ENCODE peak calls at places on chromosomes 1 and 21, in ten cellular contexts. One of them, this sample, is unnamed. For H3K4me1, the result is how much of the 10 kb centered on the place peaks cover.

GRCh38 chr1:26389604-26390247 is 17.2 kb upstream of the ZNF683 start:
- DNase-seq in psoas muscle: no peak
- DNase-seq in endodermal cell: no peak
- DNase-seq in naive thymus-derived CD4-positive, alpha-beta T cell: no peak
- DNase-seq in tibial nerve: no peak
- DNase-seq in lung: no peak
- DNase-seq in osteoblast: peak
- DNase-seq in pancreas: no peak
- DNase-seq in HAP-1: no peak
- DNase-seq in SK-N-SH: no peak
- DNase-seq in this sample: no peak

GRCh38 chr1:158248122-158248521 is 6.1 kb upstream of the CD1A start:
- DNase-seq in psoas muscle: no peak
- DNase-seq in endodermal cell: no peak
- DNase-seq in naive thymus-derived CD4-positive, alpha-beta T cell: peak
- DNase-seq in tibial nerve: peak
- DNase-seq in lung: no peak
- DNase-seq in osteoblast: no peak
- DNase-seq in pancreas: no peak
- DNase-seq in HAP-1: no peak
- DNase-seq in SK-N-SH: no peak
- DNase-seq in this sample: no peak

GRCh38 chr1:163410073-163410522 is 88.3 kb downstream of the NUF2 start:
- DNase-seq in psoas muscle: no peak
- DNase-seq in endodermal cell: peak
- DNase-seq in naive thymus-derived CD4-positive, alpha-beta T cell: no peak
- DNase-seq in tibial nerve: peak
- DNase-seq in lung: no peak
- DNase-seq in osteoblast: peak
- DNase-seq in pancreas: no peak
- DNase-seq in HAP-1: peak
- DNase-seq in SK-N-SH: peak
- DNase-seq in this sample: peak

GRCh38 chr1:168835153-168835648 is 106.2 kb upstream of the DPT start:
- DNase-seq in psoas muscle: no peak
- DNase-seq in endodermal cell: no peak
- DNase-seq in naive thymus-derived CD4-positive, alpha-beta T cell: no peak
- DNase-seq in tibial nerve: no peak
- DNase-seq in lung: no peak
- DNase-seq in osteoblast: no peak
- DNase-seq in pancreas: no peak
- DNase-seq in HAP-1: no peak
- DNase-seq in SK-N-SH: no peak
- DNase-seq in this sample: no peak

GRCh38 chr21:30582850-30583249 is 7.3 kb downstream of the KRTAP22-2 start:
- DNase-seq in psoas muscle: no peak
- DNase-seq in endodermal cell: no peak
- DNase-seq in naive thymus-derived CD4-positive, alpha-beta T cell: no peak
- DNase-seq in tibial nerve: no peak
- DNase-seq in lung: no peak
- DNase-seq in osteoblast: no peak
- DNase-seq in pancreas: no peak
- DNase-seq in HAP-1: no peak
- DNase-seq in SK-N-SH: no peak
- DNase-seq in this sample: no peak

GRCh38 chr1:10168912-10169514 is 41.4 kb upstream of the KIF1B start:
- DNase-seq in psoas muscle: no peak
- DNase-seq in endodermal cell: no peak
- DNase-seq in naive thymus-derived CD4-positive, alpha-beta T cell: no peak
- DNase-seq in tibial nerve: no peak
- DNase-seq in lung: no peak
- DNase-seq in osteoblast: no peak
- DNase-seq in pancreas: no peak
- DNase-seq in HAP-1: no peak
- DNase-seq in SK-N-SH: no peak
- DNase-seq in this sample: no peak

GRCh38 chr1:232045134-232045533 is 418.5 kb downstream of the DISC1 start:
- DNase-seq in psoas muscle: no peak
- DNase-seq in endodermal cell: no peak
- DNase-seq in naive thymus-derived CD4-positive, alpha-beta T cell: no peak
- DNase-seq in tibial nerve: no peak
- DNase-seq in lung: no peak
- DNase-seq in osteoblast: no peak
- DNase-seq in pancreas: no peak
- DNase-seq in HAP-1: no peak
- DNase-seq in SK-N-SH: no peak
- DNase-seq in this sample: no peak

GRCh38 chr1:202852163-202852904 is 36.6 kb downstream of the RABIF start:
- DNase-seq in psoas muscle: no peak
- DNase-seq in endodermal cell: peak
- DNase-seq in naive thymus-derived CD4-positive, alpha-beta T cell: no peak
- DNase-seq in tibial nerve: no peak
- DNase-seq in lung: no peak
- DNase-seq in osteoblast: peak
- DNase-seq in pancreas: peak
- DNase-seq in HAP-1: peak
- DNase-seq in SK-N-SH: peak
- DNase-seq in this sample: peak

GRCh38 chr1:198933506-198933905 is 294.7 kb downstream of the PTPRC start:
- DNase-seq in psoas muscle: no peak
- DNase-seq in endodermal cell: no peak
- DNase-seq in naive thymus-derived CD4-positive, alpha-beta T cell: no peak
- DNase-seq in tibial nerve: no peak
- DNase-seq in lung: no peak
- DNase-seq in osteoblast: no peak
- DNase-seq in pancreas: no peak
- DNase-seq in HAP-1: no peak
- DNase-seq in SK-N-SH: no peak
- DNase-seq in this sample: no peak

GRCh38 chr1:194787001-194787400 is 1600.6 kb upstream of the B3GALT2 start:
- DNase-seq in psoas muscle: no peak
- DNase-seq in endodermal cell: no peak
- DNase-seq in naive thymus-derived CD4-positive, alpha-beta T cell: no peak
- DNase-seq in tibial nerve: no peak
- DNase-seq in lung: no peak
- DNase-seq in osteoblast: no peak
- DNase-seq in pancreas: no peak
- DNase-seq in HAP-1: no peak
- DNase-seq in SK-N-SH: no peak
- DNase-seq in this sample: no peak

GRCh38 chr1:58741689-58742553 is 41.9 kb downstream of the JUN start:
- DNase-seq in psoas muscle: no peak
- DNase-seq in endodermal cell: no peak
- DNase-seq in naive thymus-derived CD4-positive, alpha-beta T cell: no peak
- DNase-seq in tibial nerve: no peak
- DNase-seq in lung: no peak
- DNase-seq in osteoblast: no peak
- DNase-seq in pancreas: no peak
- DNase-seq in HAP-1: no peak
- DNase-seq in SK-N-SH: no peak
- DNase-seq in this sample: no peak

GRCh38 chr21:21682172-21682571 is 684.0 kb downstream of the NCAM2 start:
- DNase-seq in psoas muscle: no peak
- DNase-seq in endodermal cell: no peak
- DNase-seq in naive thymus-derived CD4-positive, alpha-beta T cell: no peak
- DNase-seq in tibial nerve: no peak
- DNase-seq in lung: no peak
- DNase-seq in osteoblast: no peak
- DNase-seq in pancreas: no peak
- DNase-seq in HAP-1: no peak
- DNase-seq in SK-N-SH: no peak
- DNase-seq in this sample: no peak

GRCh38 chr1:247824023-247824422 is at the start of gene OR14A16:
- DNase-seq in psoas muscle: no peak
- DNase-seq in endodermal cell: no peak
- DNase-seq in naive thymus-derived CD4-positive, alpha-beta T cell: no peak
- DNase-seq in tibial nerve: no peak
- DNase-seq in lung: no peak
- DNase-seq in osteoblast: no peak
- DNase-seq in pancreas: no peak
- DNase-seq in HAP-1: no peak
- DNase-seq in SK-N-SH: no peak
- DNase-seq in this sample: no peak

GRCh38 chr1:17119076-17119743 is at the start of gene PADI2:
- DNase-seq in psoas muscle: peak
- DNase-seq in endodermal cell: peak
- DNase-seq in naive thymus-derived CD4-positive, alpha-beta T cell: peak
- DNase-seq in tibial nerve: no peak
- DNase-seq in lung: peak
- DNase-seq in osteoblast: peak
- DNase-seq in pancreas: peak
- DNase-seq in HAP-1: peak
- DNase-seq in SK-N-SH: peak
- DNase-seq in this sample: peak

GRCh38 chr1:153432874-153433681 is 16.8 kb downstream of the S100A7A start:
- DNase-seq in psoas muscle: no peak
- DNase-seq in endodermal cell: no peak
- DNase-seq in naive thymus-derived CD4-positive, alpha-beta T cell: no peak
- DNase-seq in tibial nerve: no peak
- DNase-seq in lung: peak
- DNase-seq in osteoblast: no peak
- DNase-seq in pancreas: no peak
- DNase-seq in HAP-1: no peak
- DNase-seq in SK-N-SH: no peak
- DNase-seq in this sample: no peak

GRCh38 chr1:100734716-100735115 is 15.2 kb downstream of the VCAM1 start:
- DNase-seq in psoas muscle: no peak
- DNase-seq in endodermal cell: no peak
- DNase-seq in naive thymus-derived CD4-positive, alpha-beta T cell: no peak
- DNase-seq in tibial nerve: no peak
- DNase-seq in lung: no peak
- DNase-seq in osteoblast: no peak
- DNase-seq in pancreas: no peak
- DNase-seq in HAP-1: no peak
- DNase-seq in SK-N-SH: no peak
- DNase-seq in this sample: no peak

GRCh38 chr1:8822383-8823294 is 5.2 kb upstream of the RERE start:
- DNase-seq in psoas muscle: no peak
- DNase-seq in endodermal cell: peak
- DNase-seq in naive thymus-derived CD4-positive, alpha-beta T cell: no peak
- DNase-seq in tibial nerve: peak
- DNase-seq in lung: no peak
- DNase-seq in osteoblast: peak
- DNase-seq in pancreas: no peak
- DNase-seq in HAP-1: no peak
- DNase-seq in SK-N-SH: peak
- DNase-seq in this sample: no peak

GRCh38 chr1:201713093-201713810 is 115.7 kb upstream of the IPO9 start:
- DNase-seq in psoas muscle: peak
- DNase-seq in endodermal cell: peak
- DNase-seq in naive thymus-derived CD4-positive, alpha-beta T cell: no peak
- DNase-seq in tibial nerve: peak
- DNase-seq in lung: peak
- DNase-seq in osteoblast: peak
- DNase-seq in pancreas: peak
- DNase-seq in HAP-1: no peak
- DNase-seq in SK-N-SH: no peak
- DNase-seq in this sample: peak

DNA sequence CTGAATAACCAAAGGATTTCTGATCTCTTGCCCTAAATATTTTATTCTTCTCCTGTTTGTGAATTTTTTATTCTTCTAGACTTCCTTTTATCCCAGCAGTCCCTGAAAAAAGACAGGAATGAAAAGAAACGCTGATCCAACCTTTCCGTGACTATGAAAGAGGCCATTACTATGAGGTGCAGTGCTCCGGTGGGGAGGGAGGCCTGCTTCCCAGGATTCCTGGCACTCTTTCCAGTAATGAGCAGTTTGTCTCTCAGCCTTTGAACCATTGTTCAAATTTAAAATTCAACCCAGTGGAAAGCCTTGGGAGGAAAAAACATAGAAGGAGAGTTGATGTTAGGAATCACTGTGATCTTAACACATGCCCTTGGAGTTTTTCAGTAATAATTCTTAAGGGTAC is 5.9 kb downstream of the IER5 start:
- DNase-seq in psoas muscle: no peak
- DNase-seq in endodermal cell: no peak
- DNase-seq in naive thymus-derived CD4-positive, alpha-beta T cell: no peak
- DNase-seq in tibial nerve: no peak
- DNase-seq in lung: no peak
- DNase-seq in osteoblast: peak
- DNase-seq in pancreas: no peak
- DNase-seq in HAP-1: no peak
- DNase-seq in SK-N-SH: no peak
- DNase-seq in this sample: no peak
- H3K4me1 ChIP-seq in psoas muscle: half or more
- H3K4me1 ChIP-seq in endodermal cell: under half
- H3K4me1 ChIP-seq in naive thymus-derived CD4-positive, alpha-beta T cell: under half
- H3K4me1 ChIP-seq in tibial nerve: half or more
- H3K4me1 ChIP-seq in lung: under half
- H3K4me1 ChIP-seq in osteoblast: half or more
- H3K4me1 ChIP-seq in pancreas: under half
- H3K4me1 ChIP-seq in HAP-1: under half
- H3K4me1 ChIP-seq in SK-N-SH: half or more
- H3K4me1 ChIP-seq in this sample: half or more

GRCh38 chr1:19646366-19646765 is 2.3 kb downstream of the NBL1 start:
- DNase-seq in psoas muscle: no peak
- DNase-seq in endodermal cell: no peak
- DNase-seq in naive thymus-derived CD4-positive, alpha-beta T cell: no peak
- DNase-seq in tibial nerve: no peak
- DNase-seq in lung: no peak
- DNase-seq in osteoblast: peak
- DNase-seq in pancreas: no peak
- DNase-seq in HAP-1: no peak
- DNase-seq in SK-N-SH: no peak
- DNase-seq in this sample: no peak
- H3K4me3 ChIP-seq in psoas muscle: peak
- H3K4me3 ChIP-seq in endodermal cell: peak
- H3K4me3 ChIP-seq in naive thymus-derived CD4-positive, alpha-beta T cell: no peak
- H3K4me3 ChIP-seq in tibial nerve: peak
- H3K4me3 ChIP-seq in lung: no peak
- H3K4me3 ChIP-seq in osteoblast: peak
- H3K4me3 ChIP-seq in pancreas: no peak
- H3K4me3 ChIP-seq in HAP-1: no peak
- H3K4me3 ChIP-seq in SK-N-SH: no peak
- H3K4me3 ChIP-seq in this sample: no peak

GRCh38 chr1:3537359-3537758 is 73.9 kb downstream of the MEGF6 start:
- DNase-seq in psoas muscle: no peak
- DNase-seq in endodermal cell: no peak
- DNase-seq in naive thymus-derived CD4-positive, alpha-beta T cell: no peak
- DNase-seq in tibial nerve: no peak
- DNase-seq in lung: no peak
- DNase-seq in osteoblast: no peak
- DNase-seq in pancreas: no peak
- DNase-seq in HAP-1: no peak
- DNase-seq in SK-N-SH: no peak
- DNase-seq in this sample: no peak
- H3K4me1 ChIP-seq in psoas muscle: under half
- H3K4me1 ChIP-seq in endodermal cell: under half
- H3K4me1 ChIP-seq in naive thymus-derived CD4-positive, alpha-beta T cell: under half
- H3K4me1 ChIP-seq in tibial nerve: under half
- H3K4me1 ChIP-seq in lung: under half
- H3K4me1 ChIP-seq in osteoblast: under half
- H3K4me1 ChIP-seq in pancreas: under half
- H3K4me1 ChIP-seq in HAP-1: under half
- H3K4me1 ChIP-seq in SK-N-SH: under half
- H3K4me1 ChIP-seq in this sample: under half

GRCh38 chr1:183423541-183423940 is 5.4 kb upstream of the NMNAT2 start:
- DNase-seq in psoas muscle: no peak
- DNase-seq in endodermal cell: no peak
- DNase-seq in naive thymus-derived CD4-positive, alpha-beta T cell: no peak
- DNase-seq in tibial nerve: no peak
- DNase-seq in lung: no peak
- DNase-seq in osteoblast: no peak
- DNase-seq in pancreas: no peak
- DNase-seq in HAP-1: no peak
- DNase-seq in SK-N-SH: no peak
- DNase-seq in this sample: no peak
- H3K4me3 ChIP-seq in psoas muscle: no peak
- H3K4me3 ChIP-seq in endodermal cell: no peak
- H3K4me3 ChIP-seq in naive thymus-derived CD4-positive, alpha-beta T cell: no peak
- H3K4me3 ChIP-seq in tibial nerve: no peak
- H3K4me3 ChIP-seq in lung: no peak
- H3K4me3 ChIP-seq in osteoblast: no peak
- H3K4me3 ChIP-seq in pancreas: no peak
- H3K4me3 ChIP-seq in HAP-1: no peak
- H3K4me3 ChIP-seq in SK-N-SH: no peak
- H3K4me3 ChIP-seq in this sample: no peak